ENCODE peak calls at places on chromosomes 2 and 18, in six cellular contexts. G is K562, A is IMR-90, F is HepG2, J is A549, Y is GM12878. Q is an unnamed sample.

GRCh38 chr2:142757111-142757510 is 120.4 kb upstream of the KYNU start:
- DNase-seq in G (no peak), A (no peak), F (no peak), J (no peak), Y (no peak), Q (no peak)

GRCh38 chr18:45920367-45920766 is 46.8 kb downstream of the EPG5 start:
- DNase-seq in G (no peak), A (peak), F (no peak), J (no peak), Y (no peak), Q (no peak)

GRCh38 chr18:49520661-49521145 is 33.7 kb upstream of the C18orf32 start:
- DNase-seq in G (no peak), A (peak), F (no peak), J (no peak), Y (no peak), Q (no peak)

GRCh38 chr2:56217106-56217505 is 33.3 kb downstream of the CCDC85A start:
- DNase-seq in G (no peak), A (no peak), F (no peak), J (no peak), Y (no peak), Q (no peak)

GRCh38 chr2:239544846-239545465 is 144.1 kb upstream of the HDAC4 start:
- DNase-seq in G (no peak), A (no peak), F (no peak), J (no peak), Y (no peak), Q (no peak)

GRCh38 chr2:237626813-237627451 is 455 bp upstream of the LRRFIP1 start:
- DNase-seq in G (no peak), A (no peak), F (no peak), J (no peak), Y (no peak), Q (no peak)

GRCh38 chr2:148720501-148720998 is 76.0 kb downstream of the EPC2 start:
- DNase-seq in G (no peak), A (peak), F (no peak), J (no peak), Y (no peak), Q (no peak)

GRCh38 chr18:48840491-48840877 is 110.3 kb downstream of the SMAD7 start:
- DNase-seq in G (no peak), A (no peak), F (no peak), J (no peak), Y (no peak), Q (no peak)

GRCh38 chr2:69386376-69386775 is 651 bp downstream of the GFPT1 start:
- DNase-seq in G (no peak), A (no peak), F (peak), J (no peak), Y (no peak), Q (no peak)

GRCh38 chr2:62363166-62363565 is 142.8 kb downstream of the TMEM17 start:
- DNase-seq in G (no peak), A (no peak), F (no peak), J (no peak), Y (peak), Q (no peak)

GRCh38 chr2:158043181-158043948 is 58.3 kb upstream of the UPP2 start:
- DNase-seq in G (no peak), A (no peak), F (no peak), J (no peak), Y (no peak), Q (no peak)

GRCh38 chr2:217890445-217890844 is 112.3 kb downstream of the TNS1 start:
- DNase-seq in G (no peak), A (peak), F (peak), J (peak), Y (no peak), Q (no peak)

GRCh38 chr2:227610123-227610522 is 4.5 kb downstream of the SCYGR3 start:
- DNase-seq in G (no peak), A (no peak), F (no peak), J (no peak), Y (no peak), Q (no peak)

GRCh38 chr2:71617266-71617665 is 163.9 kb downstream of the DYSF start:
- DNase-seq in G (no peak), A (no peak), F (no peak), J (no peak), Y (no peak), Q (no peak)

GRCh38 chr18:60067426-60068210 is 167.8 kb downstream of the PMAIP1 start:
- DNase-seq in G (no peak), A (no peak), F (no peak), J (no peak), Y (no peak), Q (no peak)

GRCh38 chr2:213065583-213066444 is 85.6 kb downstream of the IKZF2 start:
- DNase-seq in G (no peak), A (peak), F (no peak), J (no peak), Y (no peak), Q (peak)

GRCh38 chr2:207558106-207558505 is 28.3 kb downstream of the CREB1 start:
- DNase-seq in G (no peak), A (peak), F (no peak), J (no peak), Y (no peak), Q (no peak)

GRCh38 chr2:167052825-167053224 is 164.5 kb downstream of the XIRP2 start:
- DNase-seq in G (no peak), A (peak), F (no peak), J (no peak), Y (no peak), Q (no peak)

GRCh38 chr2:207156451-207157161 is 9.1 kb downstream of the KLF7 start:
- DNase-seq in G (no peak), A (no peak), F (peak), J (no peak), Y (no peak), Q (no peak)

GRCh38 chr2:218722876-218723477 is 12.3 kb downstream of the TTLL4 start:
- DNase-seq in G (no peak), A (no peak), F (no peak), J (no peak), Y (no peak), Q (no peak)

GRCh38 chr2:46487667-46488333 is 8.4 kb downstream of the TMEM247 start:
- DNase-seq in G (peak), A (peak), F (no peak), J (no peak), Y (no peak), Q (no peak)
- TF ChIP-seq BHLHE40 in G (no peak), A (no peak), F (no peak), J (no peak), Y (no peak), Q (no peak)

DNA sequence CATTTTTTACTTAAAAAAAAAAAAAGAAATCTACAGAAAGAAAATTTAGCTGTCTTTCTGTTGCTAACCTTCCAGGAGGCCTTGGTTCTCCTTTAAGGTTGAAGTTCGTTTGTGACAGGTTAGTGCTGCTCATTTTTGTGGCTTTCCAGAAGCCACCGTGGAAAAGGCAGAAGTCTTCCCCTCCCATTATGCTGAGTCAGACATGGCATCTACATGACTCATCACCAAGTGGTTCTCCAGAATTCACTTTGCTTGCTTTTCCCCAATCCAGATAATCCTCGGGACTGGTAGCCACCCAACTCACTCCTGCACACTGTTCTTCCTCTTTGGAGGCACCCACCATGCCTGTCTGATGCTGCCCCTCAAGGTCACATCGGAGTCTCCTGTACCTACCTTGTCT is 228.7 kb downstream of the PIK3C3 start:
- DNase-seq in G (no peak), A (peak), F (no peak), J (peak), Y (no peak), Q (no peak)
- TF ChIP-seq BHLHE40 in G (no peak), A (no peak), F (no peak), J (no peak), Y (no peak), Q (no peak)

DNA sequence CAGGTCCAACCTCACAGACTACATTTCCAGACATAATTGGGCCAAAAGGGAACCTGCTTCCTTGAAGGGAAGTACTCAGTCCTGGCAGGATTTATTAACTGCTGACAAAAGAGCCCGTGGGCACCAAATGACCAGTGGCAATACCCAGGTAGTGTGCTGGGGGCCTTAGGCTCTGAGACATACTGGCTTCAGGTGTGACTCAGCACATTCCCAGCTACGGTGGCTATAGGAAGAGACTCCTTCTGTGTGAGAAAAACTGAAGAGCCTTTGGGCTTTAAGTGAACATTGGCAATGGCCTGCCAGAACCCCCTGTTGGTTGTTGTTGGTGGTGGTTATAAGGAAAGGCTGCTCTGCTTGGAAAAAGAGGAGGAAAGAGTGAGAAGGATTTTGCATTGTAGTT is 401.8 kb downstream of the KCNJ3 start:
- DNase-seq in G (no peak), A (no peak), F (no peak), J (no peak), Y (no peak), Q (no peak)
- TF ChIP-seq BHLHE40 in G (no peak), A (no peak), F (no peak), J (no peak), Y (no peak), Q (no peak)

DNA sequence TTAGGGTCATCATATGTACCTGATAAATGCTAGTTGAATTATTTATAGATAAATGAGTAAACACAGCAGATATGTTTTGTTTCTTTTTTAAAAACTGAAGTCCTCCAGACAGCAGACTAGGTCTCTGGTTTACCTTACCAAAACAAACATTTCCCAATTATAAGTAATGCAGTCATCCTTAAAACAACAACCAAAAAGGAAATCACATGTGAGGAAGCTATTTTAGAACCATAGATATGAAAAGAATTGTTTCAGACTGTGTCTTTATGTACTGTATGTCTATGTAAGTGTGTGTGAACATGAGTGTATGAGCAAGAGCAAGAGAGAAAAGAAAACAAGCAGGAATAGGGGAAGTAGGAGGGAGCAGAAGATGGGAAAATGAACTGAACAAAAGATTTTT is 441.0 kb downstream of the CPS1 start:
- DNase-seq in G (no peak), A (no peak), F (no peak), J (no peak), Y (no peak), Q (no peak)
- TF ChIP-seq BHLHE40 in G (no peak), A (no peak), F (no peak), J (no peak), Y (no peak), Q (no peak)

GRCh38 chr2:98034745-98035144 is 39.0 kb upstream of the TMEM131 start:
- DNase-seq in G (peak), A (no peak), F (no peak), J (no peak), Y (no peak), Q (no peak)
- TF ChIP-seq BHLHE40 in G (no peak), A (no peak), F (no peak), J (no peak), Y (no peak), Q (no peak)

DNA sequence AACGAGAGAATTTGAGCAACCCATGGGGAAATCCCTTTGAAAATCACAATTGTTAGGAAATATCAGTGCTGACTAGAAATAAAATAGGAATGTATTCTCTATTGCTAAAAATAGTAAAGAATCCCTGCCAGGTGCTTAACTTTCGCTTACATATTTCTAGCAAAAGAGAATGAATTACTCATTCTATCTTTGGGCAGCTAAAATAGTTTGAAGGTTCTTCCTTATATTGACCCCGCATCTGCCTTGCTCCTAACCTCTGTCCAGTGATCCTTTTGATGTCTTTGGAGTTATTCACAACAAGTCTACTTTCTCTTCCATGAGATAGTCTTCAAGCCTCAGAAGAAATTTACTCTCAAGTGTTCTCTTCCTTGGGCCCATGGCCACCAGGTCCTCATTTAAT is 103.8 kb downstream of the PLCL1 start:
- DNase-seq in G (no peak), A (no peak), F (no peak), J (no peak), Y (no peak), Q (no peak)
- TF ChIP-seq BHLHE40 in G (no peak), A (no peak), F (no peak), J (no peak), Y (no peak), Q (no peak)

DNA sequence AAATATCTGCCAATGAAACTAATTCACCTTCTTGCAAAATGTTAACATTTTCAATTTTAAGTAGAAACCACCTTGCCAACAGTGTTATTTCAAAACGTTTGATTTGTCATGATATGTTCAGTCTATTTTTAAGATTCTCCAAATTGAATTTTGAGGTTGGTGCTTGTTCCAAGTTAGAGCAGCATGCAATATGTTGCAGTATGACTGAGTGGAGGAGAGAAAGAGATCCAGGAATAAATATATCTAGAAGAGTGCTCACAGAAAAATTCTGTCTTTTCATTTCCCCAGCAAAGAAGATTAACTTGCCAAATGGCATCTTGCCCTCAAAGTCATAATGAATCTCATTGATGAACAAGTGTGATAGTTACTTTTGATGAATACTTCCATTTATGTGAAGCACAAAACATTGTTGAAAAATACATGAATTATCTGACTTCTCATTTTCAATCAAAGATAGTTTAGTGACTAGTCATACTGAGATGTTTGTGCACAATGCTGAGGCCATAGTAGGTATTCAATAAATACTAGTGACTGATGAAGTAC is 95.9 kb downstream of the KCNJ3 start:
- DNase-seq in G (no peak), A (no peak), F (no peak), J (no peak), Y (no peak), Q (no peak)
- TF ChIP-seq BHLHE40 in G (no peak), A (no peak), F (no peak), J (no peak), Y (no peak), Q (no peak)

DNA sequence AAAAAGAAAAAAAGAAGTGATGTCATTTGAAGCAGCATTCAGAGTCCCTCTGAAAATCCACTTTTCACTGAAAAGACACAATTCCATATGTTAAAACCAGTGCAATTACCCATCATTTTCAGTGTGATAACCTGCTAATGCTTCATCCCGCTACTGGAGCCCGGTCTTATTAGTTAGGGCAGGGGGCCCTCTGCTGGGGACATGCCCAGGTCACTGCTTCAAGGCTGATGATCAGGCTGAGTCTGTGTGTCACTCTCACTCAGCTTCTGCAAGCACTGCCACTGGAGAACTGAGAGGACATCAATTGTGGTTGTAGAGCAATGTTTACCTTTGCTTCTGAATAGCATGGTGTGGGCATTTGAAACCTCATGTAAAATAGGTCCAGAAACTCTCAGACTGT is 49.1 kb upstream of the NXPH2 start:
- DNase-seq in G (peak), A (peak), F (peak), J (peak), Y (no peak), Q (peak)
- TF ChIP-seq BHLHE40 in G (no peak), A (no peak), F (no peak), J (no peak), Y (no peak), Q (no peak)

GRCh38 chr2:108565778-108566375 is 31.6 kb downstream of the LIMS1 start:
- DNase-seq in G (no peak), A (no peak), F (no peak), J (no peak), Y (no peak), Q (no peak)

GRCh38 chr2:108560241-108560811 is 26.1 kb downstream of the LIMS1 start:
- DNase-seq in G (no peak), A (no peak), F (no peak), J (no peak), Y (no peak), Q (no peak)

GRCh38 chr2:108562274-108562673 is 28.0 kb downstream of the LIMS1 start:
- DNase-seq in G (no peak), A (no peak), F (no peak), J (no peak), Y (no peak), Q (no peak)

GRCh38 chr2:108560895-108561530 is 26.7 kb downstream of the LIMS1 start:
- DNase-seq in G (no peak), A (no peak), F (no peak), J (no peak), Y (no peak), Q (no peak)

DNA sequence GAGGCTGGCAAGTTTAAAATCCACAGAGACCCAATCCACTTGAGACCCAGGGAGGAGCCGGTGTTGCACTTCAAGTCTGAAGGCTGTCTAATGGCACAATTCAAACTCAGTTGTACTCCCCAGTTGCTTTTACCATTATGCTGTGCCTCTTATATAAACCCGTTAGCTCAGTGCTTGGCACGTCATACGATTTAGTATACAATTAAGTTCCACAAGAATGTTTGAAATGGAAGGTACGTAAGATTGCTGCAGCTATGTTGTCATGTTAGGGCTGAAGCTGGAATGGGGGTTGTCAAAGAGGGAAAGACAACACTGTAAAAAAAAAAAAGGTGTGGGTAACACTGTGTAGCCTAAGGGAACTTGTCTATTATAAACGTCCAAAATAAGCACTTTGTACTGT is 30.2 kb downstream of the LIMS1 start:
- DNase-seq in G (no peak), A (no peak), F (no peak), J (no peak), Y (no peak), Q (no peak)
- TF ChIP-seq BHLHE40 in G (no peak), A (no peak), F (no peak), J (no peak), Y (no peak), Q (no peak)

GRCh38 chr2:88657131-88657530 is 29.9 kb upstream of the EIF2AK3 start:
- DNase-seq in G (no peak), A (peak), F (peak), J (no peak), Y (no peak), Q (no peak)
- TF ChIP-seq BHLHE40 in G (no peak), A (no peak), F (peak), J (no peak), Y (no peak), Q (no peak)

Q was measured in HEK293T.